ENCODE peak calls at places on chromosomes 13 and 19, in five cellular contexts. A is WTC11, M is EL, I is HT1080, C is mucosa of gallbladder. X is an unnamed sample.
A peak's percentile ranks its signal among the peaks of the same experiment; 100 is the strongest.

GRCh38 chr13:107743983-107744382 is 471.4 kb downstream of the LIG4 start:
- DNase-seq in A (no peak), M (no peak), I (peak; percentile 13), C (no peak), X (no peak)

GRCh38 chr19:4443188-4443587 is 14.4 kb downstream of the UBXN6 start:
- DNase-seq in A (no peak), M (no peak), I (no peak), C (no peak), X (no peak)

GRCh38 chr13:26460652-26461051 is 96.8 kb upstream of the WASF3 start:
- DNase-seq in A (no peak), M (peak; percentile 20), I (no peak), C (peak; percentile 57), X (no peak)

GRCh38 chr13:44362394-44363040 is 11.1 kb upstream of the SERP2 start:
- DNase-seq in A (no peak), M (no peak), I (no peak), C (no peak), X (no peak)

GRCh38 chr19:11699931-11700794 is 38.6 kb downstream of the ZNF823 start:
- DNase-seq in A (no peak), M (peak; percentile 28), I (peak; percentile 6), C (no peak), X (no peak)

GRCh38 chr13:62320129-62320724 is 904.6 kb upstream of the PCDH20 start:
- DNase-seq in A (no peak), M (peak; percentile 7), I (peak; percentile 18), C (no peak), X (no peak)

GRCh38 chr13:42973581-42973980 is 18.5 kb downstream of the EPSTI1 start:
- DNase-seq in A (no peak), M (no peak), I (no peak), C (no peak), X (no peak)

GRCh38 chr19:40674291-40674690 is 16.2 kb downstream of the NUMBL start:
- DNase-seq in A (no peak), M (no peak), I (no peak), C (no peak), X (no peak)

GRCh38 chr13:51644649-51645048 is 60.4 kb downstream of the WDFY2 start:
- DNase-seq in A (no peak), M (peak; percentile 18), I (peak; percentile 62), C (no peak), X (no peak)

GRCh38 chr13:32528358-32528757 is 10.2 kb downstream of the N4BP2L2 start:
- DNase-seq in A (no peak), M (no peak), I (no peak), C (no peak), X (no peak)

GRCh38 chr13:101576977-101577376 is 124.5 kb downstream of the ITGBL1 start:
- DNase-seq in A (no peak), M (no peak), I (no peak), C (no peak), X (no peak)

GRCh38 chr13:33606692-33607091 is 211.3 kb upstream of the RFC3 start:
- DNase-seq in A (peak; percentile 23), M (peak; percentile 12), I (no peak), C (no peak), X (peak; percentile 36)

GRCh38 chr19:53881482-53882390 is at the start of gene PRKCG:
- DNase-seq in A (peak; percentile 86), M (peak; percentile 30), I (peak; percentile 50), C (no peak), X (peak; percentile 53)

GRCh38 chr19:16042533-16043085 is 33.7 kb upstream of the TPM4 start:
- DNase-seq in A (no peak), M (peak; percentile 21), I (no peak), C (no peak), X (no peak)

GRCh38 chr13:43006893-43007631 is 15.0 kb upstream of the EPSTI1 start:
- DNase-seq in A (no peak), M (peak; percentile 61), I (peak; percentile 67), C (no peak), X (no peak)

GRCh38 chr19:862529-863304 is 3.3 kb downstream of the CFD start:
- DNase-seq in A (peak; percentile 94), M (peak; percentile 62), I (no peak), C (peak; percentile 56), X (peak; percentile 85)

GRCh38 chr19:47391510-47392223 is 27.7 kb downstream of the MEIS3 start:
- DNase-seq in A (peak; percentile 91), M (peak; percentile 73), I (peak; percentile 64), C (peak; percentile 63), X (peak; percentile 93)

GRCh38 chr19:12521996-12522395 is 29.3 kb downstream of the ZNF564 start:
- DNase-seq in A (peak; percentile 72), M (no peak), I (no peak), C (no peak), X (peak; percentile 21)

GRCh38 chr13:108963846-108964600 is 334.6 kb downstream of the MYO16 start:
- DNase-seq in A (no peak), M (peak; percentile 58), I (no peak), C (no peak), X (no peak)

GRCh38 chr19:48478339-48479061 is 9.3 kb downstream of the CYTH2 start:
- DNase-seq in A (no peak), M (no peak), I (no peak), C (no peak), X (no peak)

X was measured in ELF-1.